ENCODE peak calls at places on chromosomes 7 and 10, in seven cellular contexts. R, O, J, U, A, Y and N are unnamed samples.

GRCh38 chr7:73395538-73396503 is 37.8 kb upstream of the FZD9 start:
- DNase-seq in R (no peak), O (no peak), J (no peak), U (no peak), A (no peak), Y (no peak), N (no peak)

GRCh38 chr7:13742719-13743640 is 246.5 kb downstream of the ETV1 start:
- DNase-seq in R (no peak), O (peak), J (peak), U (peak), A (peak), Y (peak), N (no peak)

GRCh38 chr10:119206603-119207366 is 586 bp upstream of the GRK5 start:
- DNase-seq in R (peak), O (peak), J (peak), U (peak), A (peak), Y (peak), N (no peak)

GRCh38 chr7:95141755-95142154 is 182.6 kb downstream of the PON1 start:
- DNase-seq in R (no peak), O (peak), J (no peak), U (peak), A (no peak), Y (no peak), N (no peak)

GRCh38 chr10:96695366-96695765 is 24.9 kb downstream of the PIK3AP1 start:
- DNase-seq in R (no peak), O (no peak), J (no peak), U (no peak), A (no peak), Y (no peak), N (no peak)

GRCh38 chr7:158431941-158432347 is 155.7 kb downstream of the PTPRN2 start:
- DNase-seq in R (no peak), O (no peak), J (peak), U (peak), A (no peak), Y (no peak), N (no peak)

GRCh38 chr7:24725554-24726260 is 31.6 kb downstream of the GSDME start:
- DNase-seq in R (no peak), O (no peak), J (no peak), U (no peak), A (no peak), Y (no peak), N (no peak)

GRCh38 chr10:124605856-124606812 is 138.0 kb downstream of the FAM53B start:
- DNase-seq in R (no peak), O (peak), J (no peak), U (no peak), A (no peak), Y (no peak), N (no peak)

GRCh38 chr10:122504551-122504950 is 43.2 kb downstream of the HTRA1 start:
- DNase-seq in R (no peak), O (no peak), J (peak), U (peak), A (no peak), Y (peak), N (no peak)

GRCh38 chr10:51699475-51700227 is at the start of gene CSTF2T:
- DNase-seq in R (peak), O (peak), J (peak), U (peak), A (peak), Y (peak), N (peak)

GRCh38 chr10:29960261-29960660 is 99.1 kb downstream of the JCAD start:
- DNase-seq in R (no peak), O (no peak), J (no peak), U (no peak), A (no peak), Y (no peak), N (no peak)

GRCh38 chr7:51369746-51370145 is 53.1 kb upstream of the COBL start:
- DNase-seq in R (no peak), O (peak), J (no peak), U (no peak), A (peak), Y (peak), N (no peak)

GRCh38 chr10:102596506-102596971 is 47.7 kb upstream of the TRIM8 start:
- DNase-seq in R (peak), O (peak), J (peak), U (peak), A (peak), Y (peak), N (no peak)

GRCh38 chr7:142405122-142405765 is 147.4 kb upstream of the PRSS58 start:
- DNase-seq in R (no peak), O (no peak), J (no peak), U (peak), A (no peak), Y (no peak), N (no peak)

GRCh38 chr10:99432047-99432446 is 1.6 kb upstream of the GOT1 start:
- DNase-seq in R (no peak), O (no peak), J (no peak), U (no peak), A (no peak), Y (no peak), N (no peak)

GRCh38 chr10:101760510-101760909 is 15.4 kb downstream of the FGF8 start:
- DNase-seq in R (no peak), O (no peak), J (no peak), U (no peak), A (no peak), Y (no peak), N (no peak)

GRCh38 chr7:143395187-143396149 is 13.2 kb downstream of the EPHA1 start:
- DNase-seq in R (no peak), O (peak), J (no peak), U (peak), A (no peak), Y (no peak), N (no peak)

GRCh38 chr7:20542594-20542993 is 72.9 kb upstream of the ABCB5 start:
- DNase-seq in R (no peak), O (no peak), J (no peak), U (peak), A (no peak), Y (no peak), N (no peak)

GRCh38 chr7:133310232-133310852 is 57.5 kb downstream of the EXOC4 start:
- DNase-seq in R (no peak), O (no peak), J (peak), U (peak), A (no peak), Y (no peak), N (no peak)

GRCh38 chr7:105454058-105454739 is 65.5 kb upstream of the SRPK2 start:
- DNase-seq in R (no peak), O (peak), J (peak), U (peak), A (no peak), Y (no peak), N (peak)

GRCh38 chr10:16735626-16736025 is 81.6 kb downstream of the RSU1 start:
- DNase-seq in R (no peak), O (no peak), J (no peak), U (peak), A (no peak), Y (no peak), N (no peak)

GRCh38 chr10:95451568-95452524 is 109.3 kb downstream of the SORBS1 start:
- DNase-seq in R (no peak), O (peak), J (no peak), U (peak), A (no peak), Y (no peak), N (no peak)

GRCh38 chr7:44201813-44202212 is 1.0 kb downstream of the YKT6 start:
- DNase-seq in R (no peak), O (no peak), J (peak), U (peak), A (no peak), Y (no peak), N (no peak)

GRCh38 chr7:2962860-2963259 is 80.8 kb downstream of the CARD11 start:
- DNase-seq in R (no peak), O (peak), J (no peak), U (no peak), A (no peak), Y (no peak), N (no peak)

GRCh38 chr7:28823582-28823981 is 134.5 kb downstream of the TRIL start:
- DNase-seq in R (peak), O (no peak), J (no peak), U (no peak), A (peak), Y (no peak), N (no peak)

GRCh38 chr10:12709516-12709915 is 292.0 kb downstream of the CCDC3 start:
- DNase-seq in R (no peak), O (peak), J (no peak), U (peak), A (no peak), Y (no peak), N (no peak)

DNA sequence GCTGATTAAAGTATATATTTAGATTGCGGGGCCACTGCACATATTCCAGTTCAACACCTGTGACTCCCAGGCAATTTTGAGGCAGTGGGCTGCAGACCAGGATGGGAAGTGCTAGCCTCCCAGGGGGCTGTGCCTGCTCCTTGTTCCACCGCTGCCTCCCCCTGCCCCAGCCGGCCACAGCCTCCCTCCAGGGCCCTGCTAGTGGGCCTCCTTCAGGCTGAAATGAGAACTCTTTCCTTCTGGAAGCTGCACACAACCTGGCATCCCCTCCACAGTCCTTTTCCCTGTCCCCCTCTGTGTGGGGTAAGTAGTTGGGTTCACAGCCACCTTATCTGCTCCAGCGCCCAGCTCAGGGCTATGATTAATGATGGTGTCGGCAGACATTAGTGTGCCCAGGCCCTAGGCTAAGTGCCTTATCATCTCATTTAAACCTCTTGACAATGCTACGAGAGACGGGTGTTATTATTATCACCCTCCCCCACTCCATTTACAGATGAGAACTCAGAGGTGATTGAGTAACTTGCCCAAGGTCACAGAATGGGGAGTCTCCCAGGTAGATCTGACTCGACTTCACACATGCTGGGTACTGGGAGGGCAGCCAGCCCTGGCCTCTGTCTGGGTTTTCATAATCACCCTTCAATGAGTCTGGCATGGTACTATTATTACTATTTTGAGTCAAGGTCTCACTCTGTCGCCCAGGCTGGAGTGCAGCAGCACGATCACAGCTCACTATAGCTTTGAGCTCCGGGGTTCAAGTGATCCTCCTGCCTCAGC is 10.8 kb upstream of the SFRP5 start:
- DNase-seq in R (no peak), O (no peak), J (no peak), U (no peak), A (no peak), Y (no peak), N (peak)
- H3K27ac ChIP-seq in R (no peak), O (no peak), J (no peak), U (no peak), A (no peak), Y (no peak), N (no peak)

DNA sequence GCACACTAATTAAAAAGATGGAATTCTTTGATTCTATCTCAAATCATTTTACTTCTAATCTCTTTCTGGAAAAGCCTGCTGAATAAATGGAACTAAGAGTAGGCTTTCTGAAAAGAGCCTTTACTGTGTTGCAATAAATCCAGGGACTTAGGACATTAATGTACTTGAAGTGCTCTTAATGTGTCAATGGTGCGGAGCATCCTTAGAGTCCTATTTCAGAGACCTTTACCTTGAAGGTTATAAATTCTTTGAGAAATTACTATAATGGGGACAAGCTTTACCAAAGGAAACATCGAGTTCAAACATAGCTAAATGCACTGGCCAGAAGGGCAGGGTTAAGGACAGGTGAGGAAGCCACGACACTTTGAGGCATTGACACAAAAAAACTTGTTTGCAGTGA is 48.2 kb upstream of the EXOC6 start:
- DNase-seq in R (no peak), O (no peak), J (no peak), U (no peak), A (no peak), Y (no peak), N (no peak)
- H2AFZ ChIP-seq in R (no peak), O (no peak), J (no peak), U (no peak), A (no peak), Y (no peak), N (no peak)

GRCh38 chr10:132076578-132077081 is 10.9 kb downstream of the JAKMIP3 start:
- DNase-seq in R (no peak), O (no peak), J (no peak), U (no peak), A (no peak), Y (no peak), N (no peak)

GRCh38 chr10:132071667-132072066 is 5.9 kb downstream of the JAKMIP3 start:
- DNase-seq in R (no peak), O (no peak), J (no peak), U (no peak), A (no peak), Y (no peak), N (no peak)

GRCh38 chr10:132078746-132079345 is 13.1 kb downstream of the JAKMIP3 start:
- DNase-seq in R (no peak), O (no peak), J (no peak), U (no peak), A (peak), Y (no peak), N (no peak)

GRCh38 chr10:132077091-132077490 is 11.3 kb downstream of the JAKMIP3 start:
- DNase-seq in R (no peak), O (no peak), J (no peak), U (no peak), A (no peak), Y (no peak), N (no peak)

GRCh38 chr10:132075909-132076577 is 10.3 kb downstream of the JAKMIP3 start:
- DNase-seq in R (no peak), O (no peak), J (no peak), U (no peak), A (no peak), Y (no peak), N (no peak)
- H3K27ac ChIP-seq in R (no peak), O (no peak), J (no peak), U (no peak), A (no peak), Y (no peak), N (no peak)

GRCh38 chr10:77628906-77629730 is 8.5 kb downstream of the KCNMA1 start:
- DNase-seq in R (no peak), O (no peak), J (peak), U (peak), A (no peak), Y (no peak), N (no peak)
- H2AFZ ChIP-seq in R (no peak), O (no peak), J (no peak), U (no peak), A (no peak), Y (no peak), N (peak)

GRCh38 chr7:116327751-116328150 is 117.4 kb downstream of the TES start:
- DNase-seq in R (no peak), O (peak), J (peak), U (peak), A (no peak), Y (no peak), N (no peak)
- H3K27ac ChIP-seq in R (no peak), O (no peak), J (peak), U (peak), A (no peak), Y (no peak), N (no peak)